ENCODE peak calls at places on chromosomes 4 and X, in ten cellular contexts. One of them, this sample, is unnamed.

GRCh38 chr4:152220201-152220666 is 315.7 kb downstream of the FBXW7 start:
- DNase-seq in Panc1: no peak
- DNase-seq in stimulated activated CD8-positive, alpha-beta memory T cell treated with anti-CD3 and anti-CD28 coated beads, Interleukin-2, amount 100 ng/mL, for 48 hours: no peak
- DNase-seq in glutamatergic neuron: no peak
- DNase-seq in AG08396: no peak
- DNase-seq in NCI-H1105: no peak
- DNase-seq in pancreas: no peak
- DNase-seq in activated T-cell treated with anti-CD3 and anti-CD28 coated beads for 48 hours: peak
- DNase-seq in CD8-positive, alpha-beta T cell: no peak
- DNase-seq in Calu3: no peak
- DNase-seq in this sample: no peak

GRCh38 chr4:87865960-87866598 is 33.3 kb downstream of the MEPE start:
- DNase-seq in Panc1: no peak
- DNase-seq in stimulated activated CD8-positive, alpha-beta memory T cell treated with anti-CD3 and anti-CD28 coated beads, Interleukin-2, amount 100 ng/mL, for 48 hours: no peak
- DNase-seq in glutamatergic neuron: no peak
- DNase-seq in AG08396: peak
- DNase-seq in NCI-H1105: no peak
- DNase-seq in pancreas: no peak
- DNase-seq in activated T-cell treated with anti-CD3 and anti-CD28 coated beads for 48 hours: no peak
- DNase-seq in CD8-positive, alpha-beta T cell: no peak
- DNase-seq in Calu3: no peak
- DNase-seq in this sample: no peak

GRCh38 chr4:112153222-112153791 is 8.1 kb downstream of the FAM241A start:
- DNase-seq in Panc1: no peak
- DNase-seq in stimulated activated CD8-positive, alpha-beta memory T cell treated with anti-CD3 and anti-CD28 coated beads, Interleukin-2, amount 100 ng/mL, for 48 hours: no peak
- DNase-seq in glutamatergic neuron: no peak
- DNase-seq in AG08396: no peak
- DNase-seq in NCI-H1105: no peak
- DNase-seq in pancreas: no peak
- DNase-seq in activated T-cell treated with anti-CD3 and anti-CD28 coated beads for 48 hours: peak
- DNase-seq in CD8-positive, alpha-beta T cell: no peak
- DNase-seq in Calu3: no peak
- DNase-seq in this sample: no peak

GRCh38 chrX:8726031-8726652 is 5.8 kb downstream of the ANOS1 start:
- DNase-seq in Panc1: no peak
- DNase-seq in stimulated activated CD8-positive, alpha-beta memory T cell treated with anti-CD3 and anti-CD28 coated beads, Interleukin-2, amount 100 ng/mL, for 48 hours: no peak
- DNase-seq in glutamatergic neuron: no peak
- DNase-seq in AG08396: peak
- DNase-seq in NCI-H1105: peak
- DNase-seq in pancreas: no peak
- DNase-seq in activated T-cell treated with anti-CD3 and anti-CD28 coated beads for 48 hours: no peak
- DNase-seq in CD8-positive, alpha-beta T cell: no peak
- DNase-seq in Calu3: no peak
- DNase-seq in this sample: peak

GRCh38 chr4:128130621-128131020 is 69.5 kb downstream of the LARP1B start:
- DNase-seq in Panc1: no peak
- DNase-seq in stimulated activated CD8-positive, alpha-beta memory T cell treated with anti-CD3 and anti-CD28 coated beads, Interleukin-2, amount 100 ng/mL, for 48 hours: no peak
- DNase-seq in glutamatergic neuron: no peak
- DNase-seq in AG08396: no peak
- DNase-seq in NCI-H1105: no peak
- DNase-seq in pancreas: no peak
- DNase-seq in activated T-cell treated with anti-CD3 and anti-CD28 coated beads for 48 hours: no peak
- DNase-seq in CD8-positive, alpha-beta T cell: no peak
- DNase-seq in Calu3: no peak
- DNase-seq in this sample: no peak

GRCh38 chrX:23552289-23552688 is 115.0 kb upstream of the PRDX4 start:
- DNase-seq in Panc1: no peak
- DNase-seq in stimulated activated CD8-positive, alpha-beta memory T cell treated with anti-CD3 and anti-CD28 coated beads, Interleukin-2, amount 100 ng/mL, for 48 hours: no peak
- DNase-seq in glutamatergic neuron: no peak
- DNase-seq in AG08396: no peak
- DNase-seq in NCI-H1105: no peak
- DNase-seq in pancreas: no peak
- DNase-seq in activated T-cell treated with anti-CD3 and anti-CD28 coated beads for 48 hours: no peak
- DNase-seq in CD8-positive, alpha-beta T cell: no peak
- DNase-seq in Calu3: no peak
- DNase-seq in this sample: no peak

GRCh38 chrX:146707781-146708180 is 101.8 kb upstream of the CXorf51B start:
- DNase-seq in Panc1: no peak
- DNase-seq in stimulated activated CD8-positive, alpha-beta memory T cell treated with anti-CD3 and anti-CD28 coated beads, Interleukin-2, amount 100 ng/mL, for 48 hours: no peak
- DNase-seq in glutamatergic neuron: no peak
- DNase-seq in AG08396: no peak
- DNase-seq in NCI-H1105: no peak
- DNase-seq in pancreas: no peak
- DNase-seq in activated T-cell treated with anti-CD3 and anti-CD28 coated beads for 48 hours: no peak
- DNase-seq in CD8-positive, alpha-beta T cell: no peak
- DNase-seq in Calu3: no peak
- DNase-seq in this sample: no peak

GRCh38 chr4:159856451-159856850 is 753.6 kb downstream of the RAPGEF2 start:
- DNase-seq in Panc1: no peak
- DNase-seq in stimulated activated CD8-positive, alpha-beta memory T cell treated with anti-CD3 and anti-CD28 coated beads, Interleukin-2, amount 100 ng/mL, for 48 hours: no peak
- DNase-seq in glutamatergic neuron: no peak
- DNase-seq in AG08396: no peak
- DNase-seq in NCI-H1105: no peak
- DNase-seq in pancreas: no peak
- DNase-seq in activated T-cell treated with anti-CD3 and anti-CD28 coated beads for 48 hours: no peak
- DNase-seq in CD8-positive, alpha-beta T cell: no peak
- DNase-seq in Calu3: no peak
- DNase-seq in this sample: no peak